ENCODE peak calls at places on chromosomes 16 and 17, in six cellular contexts. One of them, this sample, is unnamed.

GRCh38 chr16:58426095-58426494 is 33.8 kb downstream of the GINS3 start:
- DNase-seq in tibial nerve: peak; percentile 17
- DNase-seq in mesendoderm: no peak
- DNase-seq in pancreas: no peak
- DNase-seq in lower leg skin: no peak
- DNase-seq in HCT116: no peak
- DNase-seq in this sample: peak; percentile 50

GRCh38 chr16:11309895-11310633 is 28.9 kb upstream of the PRM1 start:
- DNase-seq in pancreas: no peak
- DNase-seq in HCT116: no peak
- DNase-seq in lower leg skin: no peak
- DNase-seq in mesendoderm: no peak
- DNase-seq in tibial nerve: no peak
- DNase-seq in this sample: no peak

GRCh38 chr16:4891097-4891885 is 44.0 kb downstream of the UBN1 start:
- DNase-seq in HCT116: no peak
- DNase-seq in tibial nerve: no peak
- DNase-seq in mesendoderm: no peak
- DNase-seq in pancreas: no peak
- DNase-seq in lower leg skin: no peak
- DNase-seq in this sample: no peak

GRCh38 chr17:79775635-79776034 is 2.3 kb upstream of the CBX2 start:
- DNase-seq in lower leg skin: no peak
- DNase-seq in mesendoderm: no peak
- DNase-seq in tibial nerve: no peak
- DNase-seq in HCT116: no peak
- DNase-seq in pancreas: no peak
- DNase-seq in this sample: no peak

GRCh38 chr17:20206068-20206467 is 196.9 kb downstream of the SPECC1 start:
- DNase-seq in mesendoderm: peak; percentile 25
- DNase-seq in pancreas: no peak
- DNase-seq in tibial nerve: no peak
- DNase-seq in lower leg skin: no peak
- DNase-seq in HCT116: no peak
- DNase-seq in this sample: no peak

GRCh38 chr16:86545481-86545880 is 9.6 kb downstream of the MTHFSD start:
- DNase-seq in pancreas: no peak
- DNase-seq in mesendoderm: no peak
- DNase-seq in HCT116: no peak
- DNase-seq in lower leg skin: no peak
- DNase-seq in tibial nerve: no peak
- DNase-seq in this sample: no peak

GRCh38 chr16:425082-425718 is at the start of gene RAB11FIP3:
- DNase-seq in pancreas: peak; percentile 83
- DNase-seq in HCT116: peak; percentile 29
- DNase-seq in mesendoderm: peak; percentile 85
- DNase-seq in tibial nerve: peak; percentile 69
- DNase-seq in lower leg skin: peak; percentile 96
- DNase-seq in this sample: peak; percentile 75

GRCh38 chr17:59848778-59849177 is 44.0 kb downstream of the TUBD1 start:
- DNase-seq in mesendoderm: no peak
- DNase-seq in pancreas: no peak
- DNase-seq in HCT116: no peak
- DNase-seq in lower leg skin: peak; percentile 96
- DNase-seq in tibial nerve: peak; percentile 70
- DNase-seq in this sample: no peak

GRCh38 chr17:559699-560378 is 154.8 kb downstream of the VPS53 start:
- DNase-seq in pancreas: no peak
- DNase-seq in HCT116: no peak
- DNase-seq in mesendoderm: no peak
- DNase-seq in tibial nerve: peak; percentile 54
- DNase-seq in lower leg skin: no peak
- DNase-seq in this sample: no peak

GRCh38 chr16:79653337-79654000 is 52.9 kb upstream of the MAF start:
- DNase-seq in HCT116: no peak
- DNase-seq in lower leg skin: no peak
- DNase-seq in pancreas: peak; percentile 38
- DNase-seq in tibial nerve: no peak
- DNase-seq in mesendoderm: no peak
- DNase-seq in this sample: no peak

GRCh38 chr17:37425268-37425667 is 18.6 kb downstream of the TADA2A start:
- DNase-seq in HCT116: no peak
- DNase-seq in lower leg skin: no peak
- DNase-seq in tibial nerve: no peak
- DNase-seq in pancreas: no peak
- DNase-seq in mesendoderm: no peak
- DNase-seq in this sample: no peak

GRCh38 chr17:31320231-31320630 is 1.2 kb downstream of the EVI2A start:
- DNase-seq in pancreas: no peak
- DNase-seq in mesendoderm: no peak
- DNase-seq in HCT116: no peak
- DNase-seq in lower leg skin: no peak
- DNase-seq in tibial nerve: no peak
- DNase-seq in this sample: no peak

GRCh38 chr16:11474617-11475291 is 112.0 kb downstream of the LITAF start:
- DNase-seq in lower leg skin: no peak
- DNase-seq in HCT116: no peak
- DNase-seq in pancreas: no peak
- DNase-seq in tibial nerve: no peak
- DNase-seq in mesendoderm: no peak
- DNase-seq in this sample: no peak

GRCh38 chr16:69890114-69890890 is 60.8 kb upstream of the CLEC18A start:
- DNase-seq in lower leg skin: peak; percentile 89
- DNase-seq in tibial nerve: peak; percentile 56
- DNase-seq in pancreas: no peak
- DNase-seq in HCT116: no peak
- DNase-seq in mesendoderm: peak; percentile 92
- DNase-seq in this sample: peak; percentile 94

GRCh38 chr17:39225308-39225973 is at the start of gene STAC2:
- DNase-seq in tibial nerve: no peak
- DNase-seq in lower leg skin: no peak
- DNase-seq in mesendoderm: no peak
- DNase-seq in HCT116: no peak
- DNase-seq in pancreas: no peak
- DNase-seq in this sample: no peak
- H3K4me3 ChIP-seq in tibial nerve: peak within 1 kb of the TSS; percentile 6
- H3K4me3 ChIP-seq in lower leg skin: no peak within 1 kb of the TSS
- H3K4me3 ChIP-seq in mesendoderm: no peak within 1 kb of the TSS
- H3K4me3 ChIP-seq in HCT116: no peak within 1 kb of the TSS
- H3K4me3 ChIP-seq in pancreas: no peak within 1 kb of the TSS
- H3K4me3 ChIP-seq in this sample: peak within 1 kb of the TSS; percentile 21

GRCh38 chr17:69574257-69575197 is 160.0 kb downstream of the MAP2K6 start:
- DNase-seq in lower leg skin: no peak
- DNase-seq in mesendoderm: peak; percentile 23
- DNase-seq in pancreas: no peak
- DNase-seq in HCT116: no peak
- DNase-seq in tibial nerve: no peak
- DNase-seq in this sample: no peak

GRCh38 chr17:69579961-69580677 is 165.6 kb downstream of the MAP2K6 start:
- DNase-seq in lower leg skin: no peak
- DNase-seq in mesendoderm: no peak
- DNase-seq in tibial nerve: no peak
- DNase-seq in HCT116: no peak
- DNase-seq in pancreas: no peak
- DNase-seq in this sample: no peak

GRCh38 chr17:69578385-69578936 is 164.0 kb downstream of the MAP2K6 start:
- DNase-seq in tibial nerve: no peak
- DNase-seq in lower leg skin: no peak
- DNase-seq in HCT116: no peak
- DNase-seq in mesendoderm: no peak
- DNase-seq in pancreas: no peak
- DNase-seq in this sample: no peak

GRCh38 chr17:69575346-69575761 is 160.9 kb downstream of the MAP2K6 start:
- DNase-seq in mesendoderm: no peak
- DNase-seq in HCT116: no peak
- DNase-seq in tibial nerve: no peak
- DNase-seq in pancreas: no peak
- DNase-seq in lower leg skin: no peak
- DNase-seq in this sample: no peak

GRCh38 chr17:69577098-69577497 is 162.6 kb downstream of the MAP2K6 start:
- DNase-seq in tibial nerve: no peak
- DNase-seq in lower leg skin: no peak
- DNase-seq in HCT116: no peak
- DNase-seq in mesendoderm: no peak
- DNase-seq in pancreas: no peak
- DNase-seq in this sample: no peak
- H3K4me3 ChIP-seq in tibial nerve: no peak overlapping the region
- H3K4me3 ChIP-seq in lower leg skin: no peak overlapping the region
- H3K4me3 ChIP-seq in HCT116: no peak overlapping the region
- H3K4me3 ChIP-seq in mesendoderm: no peak overlapping the region
- H3K4me3 ChIP-seq in pancreas: no peak overlapping the region
- H3K4me3 ChIP-seq in this sample: no peak overlapping the region

GRCh38 chr16:50207652-50208051 is 54.5 kb downstream of the TENT4B start:
- DNase-seq in mesendoderm: no peak
- DNase-seq in tibial nerve: no peak
- DNase-seq in pancreas: no peak
- DNase-seq in HCT116: no peak
- DNase-seq in lower leg skin: no peak
- DNase-seq in this sample: no peak

GRCh38 chr16:50204426-50205108 is 51.5 kb downstream of the TENT4B start:
- DNase-seq in lower leg skin: no peak
- DNase-seq in tibial nerve: no peak
- DNase-seq in mesendoderm: no peak
- DNase-seq in pancreas: no peak
- DNase-seq in HCT116: no peak
- DNase-seq in this sample: no peak

GRCh38 chr16:50202926-50203624 is 50.0 kb downstream of the TENT4B start:
- DNase-seq in tibial nerve: peak; percentile 51
- DNase-seq in lower leg skin: no peak
- DNase-seq in mesendoderm: peak; percentile 81
- DNase-seq in pancreas: no peak
- DNase-seq in HCT116: peak; percentile 62
- DNase-seq in this sample: no peak

GRCh38 chr16:50201784-50202183 is 48.7 kb downstream of the TENT4B start:
- DNase-seq in pancreas: no peak
- DNase-seq in tibial nerve: no peak
- DNase-seq in HCT116: no peak
- DNase-seq in mesendoderm: no peak
- DNase-seq in lower leg skin: no peak
- DNase-seq in this sample: no peak

DNA sequence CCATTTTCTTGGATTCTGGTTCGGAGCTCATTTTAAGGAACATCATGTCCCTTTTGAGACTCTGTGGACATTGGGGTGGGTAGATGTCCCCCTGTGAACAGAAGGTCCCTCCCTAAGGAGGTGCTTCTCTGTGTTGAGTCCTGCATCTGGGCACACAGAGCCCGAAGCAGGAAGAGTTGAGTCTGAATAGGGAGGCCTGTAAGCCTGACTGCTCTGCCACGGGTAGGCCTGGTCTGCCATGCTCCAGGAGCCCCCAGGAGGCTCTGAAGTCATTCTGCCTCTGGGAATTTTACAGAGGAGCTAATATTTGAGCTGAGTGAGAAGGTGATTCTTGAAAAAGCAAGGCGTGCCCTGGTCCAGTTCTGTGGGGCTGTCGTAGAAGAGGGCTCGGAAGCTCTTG is 50.6 kb downstream of the TENT4B start:
- DNase-seq in mesendoderm: no peak
- DNase-seq in HCT116: no peak
- DNase-seq in lower leg skin: no peak
- DNase-seq in tibial nerve: no peak
- DNase-seq in pancreas: no peak
- DNase-seq in this sample: no peak
- H3K4me3 ChIP-seq in mesendoderm: no peak overlapping the region
- H3K4me3 ChIP-seq in HCT116: no peak overlapping the region
- H3K4me3 ChIP-seq in lower leg skin: no peak overlapping the region
- H3K4me3 ChIP-seq in tibial nerve: no peak overlapping the region
- H3K4me3 ChIP-seq in pancreas: no peak overlapping the region
- H3K4me3 ChIP-seq in this sample: no peak overlapping the region

GRCh38 chr16:89253548-89254287 is 36.2 kb downstream of the ZNF778 start:
- DNase-seq in mesendoderm: no peak
- DNase-seq in tibial nerve: no peak
- DNase-seq in pancreas: no peak
- DNase-seq in HCT116: no peak
- DNase-seq in lower leg skin: no peak
- DNase-seq in this sample: no peak

GRCh38 chr16:89256651-89257254 is 39.2 kb downstream of the ZNF778 start:
- DNase-seq in tibial nerve: no peak
- DNase-seq in lower leg skin: peak; percentile 91
- DNase-seq in pancreas: no peak
- DNase-seq in mesendoderm: peak; percentile 63
- DNase-seq in HCT116: no peak
- DNase-seq in this sample: peak; percentile 58

GRCh38 chr16:89261691-89262563 is 44.4 kb downstream of the ZNF778 start:
- DNase-seq in tibial nerve: no peak
- DNase-seq in lower leg skin: no peak
- DNase-seq in HCT116: no peak
- DNase-seq in mesendoderm: no peak
- DNase-seq in pancreas: no peak
- DNase-seq in this sample: no peak

GRCh38 chr16:89257281-89257731 is 39.8 kb downstream of the ZNF778 start:
- DNase-seq in HCT116: no peak
- DNase-seq in tibial nerve: no peak
- DNase-seq in mesendoderm: no peak
- DNase-seq in lower leg skin: no peak
- DNase-seq in pancreas: no peak
- DNase-seq in this sample: no peak

DNA sequence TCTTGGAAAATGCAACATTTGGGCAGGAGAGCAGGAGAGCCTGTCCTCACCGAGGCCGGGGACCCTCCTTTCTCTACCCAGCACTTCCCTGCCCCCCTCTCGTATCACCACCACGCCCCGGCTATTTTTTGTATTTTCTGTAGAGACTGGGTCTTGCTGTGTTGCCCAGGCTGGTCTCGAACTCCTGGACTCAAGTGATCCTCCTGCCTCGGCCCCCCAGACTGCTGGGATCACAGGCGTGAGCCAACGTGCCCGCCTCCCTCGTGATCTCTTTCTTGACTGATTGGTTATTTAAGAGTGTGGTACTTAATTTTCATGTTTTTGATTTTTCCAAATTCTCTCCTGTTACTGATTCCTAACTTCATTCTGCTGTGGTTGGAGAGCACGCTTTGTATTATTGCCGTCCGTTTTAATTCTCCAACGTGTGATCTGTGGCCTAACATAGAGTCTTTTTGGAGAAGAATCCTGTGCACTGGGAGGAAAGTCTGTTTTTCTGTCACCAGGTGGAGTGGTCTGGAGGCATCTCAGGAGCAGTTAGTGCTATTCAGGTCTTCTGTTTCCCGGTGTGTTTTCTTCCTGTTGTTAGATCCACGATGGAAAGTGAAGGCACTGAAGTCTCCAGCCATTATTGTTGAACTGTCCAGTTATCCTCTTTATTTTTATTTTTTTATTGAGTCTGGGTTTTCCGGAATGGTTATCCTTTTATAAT is 40.4 kb downstream of the ZNF778 start:
- DNase-seq in HCT116: no peak
- DNase-seq in mesendoderm: peak; percentile 34
- DNase-seq in pancreas: no peak
- DNase-seq in lower leg skin: no peak
- DNase-seq in tibial nerve: no peak
- DNase-seq in this sample: no peak
- H3K4me3 ChIP-seq in HCT116: no peak overlapping the region
- H3K4me3 ChIP-seq in mesendoderm: no peak overlapping the region
- H3K4me3 ChIP-seq in pancreas: no peak overlapping the region
- H3K4me3 ChIP-seq in lower leg skin: no peak overlapping the region
- H3K4me3 ChIP-seq in tibial nerve: no peak overlapping the region
- H3K4me3 ChIP-seq in this sample: peak overlapping the region; percentile 65

GRCh38 chr17:77331161-77331864 is 190.5 kb downstream of the SEC14L1 start:
- DNase-seq in mesendoderm: peak; percentile 87
- DNase-seq in HCT116: peak; percentile 58
- DNase-seq in tibial nerve: peak; percentile 98
- DNase-seq in lower leg skin: peak; percentile 98
- DNase-seq in pancreas: peak; percentile 89
- DNase-seq in this sample: peak; percentile 90
- H3K4me3 ChIP-seq in mesendoderm: no peak overlapping the region
- H3K4me3 ChIP-seq in HCT116: no peak overlapping the region
- H3K4me3 ChIP-seq in tibial nerve: no peak overlapping the region
- H3K4me3 ChIP-seq in lower leg skin: no peak overlapping the region
- H3K4me3 ChIP-seq in pancreas: no peak overlapping the region
- H3K4me3 ChIP-seq in this sample: peak overlapping the region; percentile 33

This sample was measured in dorsolateral prefrontal cortex.